ENCODE peak calls at places on chromosomes 1 and 21, in four cellular contexts. One of them, this sample, is unnamed.
A peak's percentile ranks its signal among the peaks of the same experiment; 100 is the strongest.

GRCh38 chr1:228273720-228274451 is 66.0 kb downstream of the OBSCN start:
- DNase-seq in body of pancreas: no peak
- DNase-seq in IMR-90: no peak
- DNase-seq in foreskin fibroblast: no peak
- DNase-seq in this sample: no peak

GRCh38 chr1:107004421-107004820 is 52.1 kb upstream of the PRMT6 start:
- DNase-seq in IMR-90: no peak
- DNase-seq in foreskin fibroblast: peak; percentile 13
- DNase-seq in body of pancreas: no peak
- DNase-seq in this sample: no peak

GRCh38 chr1:165717918-165718515 is 19.7 kb upstream of the ALDH9A1 start:
- DNase-seq in foreskin fibroblast: peak; percentile 81
- DNase-seq in body of pancreas: peak; percentile 73
- DNase-seq in IMR-90: peak; percentile 71
- DNase-seq in this sample: peak; percentile 59

GRCh38 chr1:1217621-1218523 is 3.9 kb upstream of the TNFRSF4 start:
- DNase-seq in IMR-90: no peak
- DNase-seq in body of pancreas: no peak
- DNase-seq in foreskin fibroblast: peak; percentile 43
- DNase-seq in this sample: no peak

GRCh38 chr1:177228721-177229088 is 57.9 kb downstream of the BRINP2 start:
- DNase-seq in foreskin fibroblast: peak; percentile 42
- DNase-seq in IMR-90: peak; percentile 50
- DNase-seq in body of pancreas: no peak
- DNase-seq in this sample: no peak

GRCh38 chr1:96550014-96550413 is 171.6 kb upstream of the PTBP2 start:
- DNase-seq in foreskin fibroblast: no peak
- DNase-seq in IMR-90: no peak
- DNase-seq in body of pancreas: no peak
- DNase-seq in this sample: no peak

GRCh38 chr1:177170756-177171535 is at the start of gene BRINP2:
- DNase-seq in foreskin fibroblast: peak; percentile 72
- DNase-seq in IMR-90: peak; percentile 29
- DNase-seq in body of pancreas: peak; percentile 59
- DNase-seq in this sample: peak; percentile 51

GRCh38 chr1:100721502-100722205 is 2.1 kb downstream of the VCAM1 start:
- DNase-seq in foreskin fibroblast: peak; percentile 96
- DNase-seq in IMR-90: peak; percentile 96
- DNase-seq in body of pancreas: peak; percentile 12
- DNase-seq in this sample: no peak

GRCh38 chr1:28835237-28835650 is 23.3 kb downstream of the OPRD1 start:
- DNase-seq in foreskin fibroblast: no peak
- DNase-seq in IMR-90: no peak
- DNase-seq in body of pancreas: peak; percentile 14
- DNase-seq in this sample: peak; percentile 64

GRCh38 chr1:228471762-228472398 is 15.3 kb upstream of the RNF187 start:
- DNase-seq in foreskin fibroblast: peak; percentile 38
- DNase-seq in body of pancreas: peak; percentile 30
- DNase-seq in IMR-90: peak; percentile 44
- DNase-seq in this sample: no peak

GRCh38 chr1:60065199-60065598 is 8.4 kb downstream of the C1orf87 start:
- DNase-seq in body of pancreas: no peak
- DNase-seq in IMR-90: no peak
- DNase-seq in foreskin fibroblast: no peak
- DNase-seq in this sample: no peak

GRCh38 chr1:101239095-101240040 is 2.5 kb downstream of the S1PR1 start:
- DNase-seq in body of pancreas: no peak
- DNase-seq in IMR-90: no peak
- DNase-seq in foreskin fibroblast: no peak
- DNase-seq in this sample: no peak

GRCh38 chr21:36567216-36567917 is 87.4 kb upstream of the CLDN14 start:
- DNase-seq in body of pancreas: no peak
- DNase-seq in IMR-90: no peak
- DNase-seq in foreskin fibroblast: no peak
- DNase-seq in this sample: no peak

GRCh38 chr21:20617130-20617529 is 381.1 kb upstream of the NCAM2 start:
- DNase-seq in foreskin fibroblast: no peak
- DNase-seq in IMR-90: no peak
- DNase-seq in body of pancreas: no peak
- DNase-seq in this sample: no peak

GRCh38 chr21:45414396-45415187 is 9.6 kb downstream of the COL18A1 start:
- DNase-seq in foreskin fibroblast: no peak
- DNase-seq in body of pancreas: no peak
- DNase-seq in IMR-90: no peak
- DNase-seq in this sample: no peak

GRCh38 chr1:43978551-43979260 is at the start of gene B4GALT2:
- DNase-seq in foreskin fibroblast: peak; percentile 80
- DNase-seq in IMR-90: no peak
- DNase-seq in body of pancreas: peak; percentile 42
- DNase-seq in this sample: peak; percentile 42

GRCh38 chr1:231162300-231162969 is 577 bp downstream of the TRIM67 start:
- DNase-seq in foreskin fibroblast: peak; percentile 74
- DNase-seq in body of pancreas: peak; percentile 30
- DNase-seq in IMR-90: peak; percentile 26
- DNase-seq in this sample: peak; percentile 72
- TF ChIP-seq CTCF in foreskin fibroblast: no peak
- TF ChIP-seq CTCF in body of pancreas: no peak
- TF ChIP-seq CTCF in IMR-90: no peak
- TF ChIP-seq CTCF in this sample: peak; percentile 12

DNA sequence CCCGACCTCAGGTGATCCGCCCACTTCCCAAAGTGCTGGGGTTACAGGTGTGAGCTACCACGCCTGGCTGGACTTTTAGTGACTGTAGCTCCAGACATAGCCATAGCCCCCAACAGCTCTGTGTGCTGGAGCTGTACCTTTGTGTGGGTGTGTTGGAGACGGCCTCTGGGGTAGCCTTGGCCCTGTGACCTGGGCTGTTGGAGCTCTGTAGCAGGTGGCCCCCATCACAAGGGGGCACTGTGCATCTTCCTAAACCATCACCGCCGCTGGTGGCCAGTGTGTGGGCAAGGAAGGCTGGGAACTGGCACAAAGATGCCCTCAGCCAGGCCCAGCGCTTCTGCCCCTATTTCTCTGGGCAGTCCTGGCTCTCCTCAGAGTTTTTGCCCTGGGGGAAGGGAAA is 38.4 kb upstream of the FOXO6 start:
- DNase-seq in foreskin fibroblast: peak; percentile 36
- DNase-seq in body of pancreas: peak; percentile 24
- DNase-seq in IMR-90: no peak
- DNase-seq in this sample: peak; percentile 54
- TF ChIP-seq CTCF in foreskin fibroblast: peak; percentile 37
- TF ChIP-seq CTCF in body of pancreas: peak; percentile 34
- TF ChIP-seq CTCF in IMR-90: peak; percentile 41
- TF ChIP-seq CTCF in this sample: peak; percentile 52

DNA sequence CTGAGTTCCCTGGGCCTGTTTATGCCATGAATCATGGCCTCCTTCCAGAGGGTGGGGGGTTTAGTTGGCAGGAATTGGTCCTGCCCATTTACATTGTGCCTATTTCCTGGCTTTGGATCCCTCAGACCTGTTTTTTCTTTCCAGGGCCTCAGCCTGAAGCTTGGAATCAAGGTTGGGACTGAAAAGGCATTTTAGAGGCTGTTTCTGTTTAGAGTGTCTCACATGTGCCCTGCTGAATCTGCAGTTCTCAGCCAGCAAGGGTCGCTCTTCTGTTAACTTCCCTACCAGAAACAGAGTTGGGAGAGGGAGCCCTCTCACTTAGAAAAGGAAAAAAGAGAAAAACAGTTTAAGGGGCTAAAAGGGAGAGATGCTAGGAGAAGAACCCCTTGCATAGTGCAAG is 191.1 kb downstream of the PTPRC start:
- DNase-seq in body of pancreas: no peak
- DNase-seq in foreskin fibroblast: peak; percentile 46
- DNase-seq in IMR-90: peak; percentile 35
- DNase-seq in this sample: no peak
- TF ChIP-seq CTCF in body of pancreas: no peak
- TF ChIP-seq CTCF in foreskin fibroblast: peak; percentile 26
- TF ChIP-seq CTCF in IMR-90: peak; percentile 38
- TF ChIP-seq CTCF in this sample: peak; percentile 34

GRCh38 chr1:23466423-23466989 is 17.5 kb downstream of the ASAP3 start:
- DNase-seq in body of pancreas: no peak
- DNase-seq in IMR-90: no peak
- DNase-seq in foreskin fibroblast: no peak
- DNase-seq in this sample: no peak
- TF ChIP-seq CTCF in body of pancreas: no peak
- TF ChIP-seq CTCF in IMR-90: no peak
- TF ChIP-seq CTCF in foreskin fibroblast: no peak
- TF ChIP-seq CTCF in this sample: no peak

GRCh38 chr1:115767403-115767802 is 1.1 kb downstream of the CASQ2 start:
- DNase-seq in foreskin fibroblast: no peak
- DNase-seq in body of pancreas: no peak
- DNase-seq in IMR-90: no peak
- DNase-seq in this sample: no peak

GRCh38 chr1:115762792-115763191 is 5.7 kb downstream of the CASQ2 start:
- DNase-seq in foreskin fibroblast: no peak
- DNase-seq in IMR-90: no peak
- DNase-seq in body of pancreas: no peak
- DNase-seq in this sample: no peak

GRCh38 chr1:115761601-115762302 is 6.8 kb downstream of the CASQ2 start:
- DNase-seq in IMR-90: no peak
- DNase-seq in foreskin fibroblast: peak; percentile 21
- DNase-seq in body of pancreas: no peak
- DNase-seq in this sample: no peak

GRCh38 chr1:115765091-115765490 is 3.4 kb downstream of the CASQ2 start:
- DNase-seq in IMR-90: no peak
- DNase-seq in body of pancreas: no peak
- DNase-seq in foreskin fibroblast: no peak
- DNase-seq in this sample: no peak

DNA sequence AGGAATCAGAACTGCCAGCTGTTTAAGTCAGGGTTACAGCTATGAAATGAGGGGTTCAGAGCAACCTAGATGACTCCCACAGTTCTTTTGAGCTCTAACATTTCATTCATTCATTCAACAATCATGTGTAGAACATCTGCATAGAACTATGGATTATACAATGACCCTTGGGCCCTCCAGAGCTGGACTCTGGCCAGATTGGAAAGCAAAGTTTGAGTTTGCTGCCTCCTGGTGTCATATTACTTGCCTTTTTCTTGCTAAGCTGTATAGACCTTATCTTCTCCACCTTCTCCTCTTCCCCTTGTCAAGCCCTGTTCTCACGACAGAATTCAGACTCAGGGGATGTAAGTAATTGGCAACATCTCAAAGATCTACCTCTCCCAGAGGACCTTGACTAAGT is 4.0 kb downstream of the CASQ2 start:
- DNase-seq in body of pancreas: peak; percentile 55
- DNase-seq in IMR-90: peak; percentile 18
- DNase-seq in foreskin fibroblast: peak; percentile 73
- DNase-seq in this sample: peak; percentile 42
- TF ChIP-seq CTCF in body of pancreas: peak; percentile 53
- TF ChIP-seq CTCF in IMR-90: peak; percentile 42
- TF ChIP-seq CTCF in foreskin fibroblast: peak; percentile 40
- TF ChIP-seq CTCF in this sample: peak; percentile 50

DNA sequence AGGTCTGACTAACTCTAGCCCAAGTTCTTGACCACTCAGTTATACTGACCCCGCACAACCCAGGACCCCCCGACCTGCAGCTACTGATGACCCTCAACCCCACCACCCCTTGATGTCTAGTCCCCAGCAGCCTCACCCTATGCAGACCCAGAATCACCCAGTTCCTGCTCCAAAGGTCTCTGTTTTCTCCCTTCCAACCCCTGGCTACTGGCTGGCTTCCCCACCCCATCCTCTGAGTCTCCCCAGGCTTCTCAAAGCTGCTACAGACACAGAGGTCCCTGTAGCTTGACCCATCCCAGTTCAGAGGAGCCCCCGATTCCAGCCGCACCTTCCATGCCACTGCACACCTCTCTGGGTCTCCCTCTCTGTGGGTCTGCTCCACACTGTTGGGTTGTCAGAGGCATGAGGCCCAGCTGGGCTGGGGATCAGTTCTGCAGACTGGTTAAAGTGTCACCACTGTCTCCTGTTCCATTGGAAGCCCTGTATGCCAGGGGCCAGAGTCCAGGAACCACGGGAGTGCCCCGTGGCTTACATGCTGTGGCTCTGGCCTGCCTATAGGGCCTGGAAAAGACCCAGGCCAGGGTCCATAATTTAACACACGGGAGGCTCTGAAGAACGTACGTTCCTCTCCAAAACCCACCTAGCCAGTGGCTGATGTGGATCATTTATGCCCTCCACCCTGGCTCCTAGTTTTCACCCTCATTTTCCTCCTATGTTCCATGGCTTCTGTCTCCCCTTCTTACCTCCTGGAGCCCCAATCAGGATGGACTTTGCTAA is 497 bp downstream of the PKLR start:
- DNase-seq in foreskin fibroblast: no peak
- DNase-seq in IMR-90: no peak
- DNase-seq in body of pancreas: no peak
- DNase-seq in this sample: no peak
- TF ChIP-seq CTCF in foreskin fibroblast: no peak
- TF ChIP-seq CTCF in IMR-90: no peak
- TF ChIP-seq CTCF in body of pancreas: no peak
- TF ChIP-seq CTCF in this sample: no peak

GRCh38 chr21:41611966-41612606 is 104.1 kb upstream of the TMPRSS2 start:
- DNase-seq in IMR-90: peak; percentile 15
- DNase-seq in foreskin fibroblast: peak; percentile 25
- DNase-seq in body of pancreas: peak; percentile 52
- DNase-seq in this sample: no peak
- TF ChIP-seq CTCF in IMR-90: no peak
- TF ChIP-seq CTCF in foreskin fibroblast: peak; percentile 13
- TF ChIP-seq CTCF in body of pancreas: peak; percentile 40
- TF ChIP-seq CTCF in this sample: no peak

This sample was measured in BE2C.